ENCODE peak calls at places on chromosomes 12 and 14, in seven cellular contexts. U is HCT116, C is sigmoid colon, E is HepG2, F is GM12891, W is uterus, K is heart left ventricle. Q is an unnamed sample.

GRCh38 chr12:34526946-34527345 is 504.6 kb downstream of the ALG10 start:
- DNase-seq in C (no peak), U (no peak), E (no peak), W (no peak), K (no peak), F (no peak), Q (no peak)

GRCh38 chr12:7797698-7798398 is 8.6 kb downstream of the NANOG start:
- DNase-seq in K (no peak), C (no peak), E (no peak), F (no peak), W (no peak), U (no peak), Q (no peak)

GRCh38 chr14:69034612-69035262 is 55.6 kb upstream of the ACTN1 start:
- DNase-seq in K (no peak), W (no peak), C (no peak), F (no peak), E (no peak), U (no peak), Q (no peak)

GRCh38 chr14:101945171-101945570 is 19.2 kb upstream of the DYNC1H1 start:
- DNase-seq in E (no peak), K (no peak), F (no peak), U (no peak), W (no peak), C (peak), Q (no peak)

GRCh38 chr12:81439344-81439743 is 319.8 kb downstream of the PPFIA2 start:
- DNase-seq in K (no peak), F (no peak), U (no peak), W (no peak), E (no peak), C (no peak), Q (no peak)

GRCh38 chr14:71138236-71139057 is 231.2 kb downstream of the PCNX1 start:
- DNase-seq in W (no peak), C (no peak), U (no peak), K (no peak), E (no peak), F (no peak), Q (no peak)

GRCh38 chr12:56590237-56590830 is 39.8 kb downstream of the BAZ2A start:
- DNase-seq in E (peak), F (no peak), U (no peak), K (no peak), W (no peak), C (no peak), Q (peak)

GRCh38 chr14:87149583-87150354 is 843.2 kb downstream of the GALC start:
- DNase-seq in F (no peak), C (no peak), E (no peak), W (no peak), U (no peak), K (no peak), Q (no peak)

GRCh38 chr14:93829839-93830481 is 41.7 kb upstream of the PRIMA1 start:
- DNase-seq in U (no peak), F (no peak), E (no peak), K (no peak), C (no peak), W (no peak), Q (no peak)

GRCh38 chr14:94761999-94762377 is 7.9 kb downstream of the GSC start:
- DNase-seq in F (no peak), C (no peak), W (no peak), K (no peak), E (no peak), U (no peak), Q (no peak)

GRCh38 chr14:72986214-72986613 is 40.7 kb downstream of the ZFYVE1 start:
- DNase-seq in E (no peak), C (no peak), U (no peak), K (no peak), W (no peak), F (no peak), Q (no peak)

GRCh38 chr14:51604078-51604477 is 47.6 kb upstream of the FRMD6 start:
- DNase-seq in W (no peak), C (no peak), E (no peak), U (no peak), F (no peak), K (no peak), Q (no peak)

GRCh38 chr14:90505531-90505930 is 108.7 kb downstream of the CALM1 start:
- DNase-seq in U (no peak), K (no peak), E (no peak), W (no peak), F (no peak), C (no peak), Q (no peak)

GRCh38 chr14:74400328-74400727 is 25.7 kb downstream of the SYNDIG1L start:
- DNase-seq in E (no peak), F (no peak), K (no peak), U (peak), W (no peak), C (no peak), Q (no peak)

GRCh38 chr12:66279127-66279712 is 23.1 kb upstream of the HELB start:
- DNase-seq in U (peak), W (no peak), C (no peak), K (no peak), E (peak), F (no peak), Q (peak)

GRCh38 chr14:35286707-35287106 is 5.5 kb upstream of the PSMA6 start:
- DNase-seq in U (no peak), C (no peak), K (no peak), F (no peak), W (no peak), E (no peak), Q (no peak)

GRCh38 chr14:32366256-32366655 is 37.2 kb downstream of the AKAP6 start:
- DNase-seq in C (no peak), U (no peak), F (no peak), K (no peak), W (no peak), E (no peak), Q (no peak)

GRCh38 chr14:24258548-24259265 is 4.3 kb downstream of the TGM1 start:
- DNase-seq in W (no peak), K (no peak), U (no peak), F (no peak), C (no peak), E (no peak), Q (no peak)

GRCh38 chr12:56682323-56682722 is 5.8 kb downstream of the PTGES3 start:
- DNase-seq in E (no peak), K (no peak), U (no peak), C (no peak), F (no peak), W (no peak), Q (no peak)

GRCh38 chr14:100428727-100429126 is 105.6 kb downstream of the SLC25A47 start:
- DNase-seq in K (no peak), F (no peak), C (no peak), E (no peak), U (no peak), W (no peak), Q (no peak)

GRCh38 chr14:34667007-34667406 is 37.1 kb upstream of the SNX6 start:
- DNase-seq in K (no peak), U (no peak), E (no peak), F (no peak), C (no peak), W (no peak), Q (no peak)

GRCh38 chr12:119876761-119877638 is at the start of gene CIT:
- DNase-seq in K (peak), U (peak), C (peak), W (peak), E (peak), F (peak), Q (peak)
- TF ChIP-seq POLR2A in K (no peak), U (peak), C (no peak), W (no peak), E (no peak), F (no peak), Q (no peak)

DNA sequence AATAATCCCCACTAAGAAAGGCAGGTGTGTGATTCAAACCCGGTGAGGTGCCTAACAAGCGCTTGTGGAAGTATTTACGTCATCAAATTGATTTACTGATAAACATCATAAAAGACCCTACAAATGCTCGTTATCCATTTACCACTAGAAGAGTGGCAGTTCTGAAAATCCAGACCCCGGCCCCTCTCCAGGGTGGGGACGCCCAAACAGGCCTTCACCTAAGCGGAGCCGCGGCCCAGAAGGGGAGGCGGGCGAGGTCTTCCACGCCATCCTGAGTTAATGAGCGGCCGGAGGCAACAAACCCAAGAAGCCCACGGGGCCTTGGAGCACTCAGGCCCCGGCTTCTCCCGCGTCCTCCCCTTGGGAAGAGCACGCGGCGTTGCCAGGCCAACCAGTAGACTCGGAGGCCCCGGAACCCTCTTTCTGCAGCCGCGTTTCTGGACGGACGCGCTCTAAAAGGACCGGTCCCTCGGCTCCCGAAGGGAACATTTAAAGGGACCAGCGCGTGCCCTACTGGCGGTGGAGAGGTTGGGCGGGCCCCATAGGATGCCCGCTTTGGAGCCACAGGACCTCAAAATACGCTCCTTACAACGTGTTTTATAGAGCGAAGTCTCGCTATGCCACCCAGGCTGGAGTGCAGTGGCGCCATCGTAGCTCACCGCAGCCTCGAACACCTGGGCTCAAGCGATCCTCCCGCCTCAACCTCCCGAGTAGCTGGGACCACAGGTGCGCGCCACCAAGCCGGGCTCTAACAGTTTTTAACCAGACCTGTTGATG is 3.5 kb downstream of the PTPN21 start:
- DNase-seq in F (peak), E (no peak), W (peak), C (peak), U (peak), K (peak), Q (peak)
- TF ChIP-seq POLR2A in F (no peak), E (no peak), W (no peak), C (peak), U (no peak), K (peak), Q (no peak)

GRCh38 chr12:89352242-89352491 is 134 bp downstream of the DUSP6 start:
- DNase-seq in W (no peak), E (no peak), U (no peak), C (no peak), K (no peak), F (no peak), Q (no peak)
- TF ChIP-seq POLR2A in W (no peak), E (peak), U (peak), C (peak), K (peak), F (no peak), Q (no peak)

GRCh38 chr12:108731105-108731865 is at the start of gene CORO1C:
- DNase-seq in W (peak), F (peak), K (peak), E (peak), U (peak), C (peak), Q (peak)
- TF ChIP-seq POLR2A in W (peak), F (peak), K (peak), E (peak), U (peak), C (peak), Q (peak)